ENCODE peak calls at places on chromosomes 11 and 22, in six cellular contexts. V, D, F, B, R and K are unnamed samples.

GRCh38 chr22:37484115-37485005 is 1.8 kb downstream of the MFNG start:
- DNase-seq in V (no peak), D (no peak), F (no peak), B (no peak), R (peak; percentile 47), K (peak; percentile 96)

GRCh38 chr11:3095712-3096361 is 38.6 kb upstream of the CARS1 start:
- DNase-seq in V (peak; percentile 70), D (no peak), F (no peak), B (no peak), R (no peak), K (peak; percentile 83)

GRCh38 chr11:119964136-119965025 is 173.5 kb downstream of the TRIM29 start:
- DNase-seq in V (peak; percentile 23), D (no peak), F (no peak), B (no peak), R (no peak), K (no peak)

GRCh38 chr11:14583252-14584105 is 60.1 kb upstream of the PDE3B start:
- DNase-seq in V (no peak), D (no peak), F (no peak), B (no peak), R (no peak), K (no peak)

GRCh38 chr11:28483072-28483867 is 375.1 kb downstream of the METTL15 start:
- DNase-seq in V (peak; percentile 7), D (no peak), F (no peak), B (no peak), R (no peak), K (no peak)

GRCh38 chr22:29454186-29454745 is 15.9 kb downstream of the RFPL1 start:
- DNase-seq in V (no peak), D (no peak), F (no peak), B (no peak), R (no peak), K (no peak)

GRCh38 chr22:49067504-49067903 is 760.2 kb downstream of the BRD1 start:
- DNase-seq in V (no peak), D (no peak), F (no peak), B (no peak), R (no peak), K (no peak)

GRCh38 chr11:103539166-103539565 is 429.9 kb downstream of the DYNC2H1 start:
- DNase-seq in V (no peak), D (no peak), F (no peak), B (no peak), R (no peak), K (no peak)

GRCh38 chr11:46451759-46452158 is 60.2 kb upstream of the CHRM4 start:
- DNase-seq in V (no peak), D (no peak), F (no peak), B (no peak), R (no peak), K (no peak)

GRCh38 chr11:134374891-134375550 is 37.0 kb downstream of the B3GAT1 start:
- DNase-seq in V (no peak), D (no peak), F (no peak), B (no peak), R (no peak), K (no peak)
- TF ChIP-seq CTCF in V (no peak), D (no peak), F (no peak), B (no peak), R (no peak), K (no peak)

DNA sequence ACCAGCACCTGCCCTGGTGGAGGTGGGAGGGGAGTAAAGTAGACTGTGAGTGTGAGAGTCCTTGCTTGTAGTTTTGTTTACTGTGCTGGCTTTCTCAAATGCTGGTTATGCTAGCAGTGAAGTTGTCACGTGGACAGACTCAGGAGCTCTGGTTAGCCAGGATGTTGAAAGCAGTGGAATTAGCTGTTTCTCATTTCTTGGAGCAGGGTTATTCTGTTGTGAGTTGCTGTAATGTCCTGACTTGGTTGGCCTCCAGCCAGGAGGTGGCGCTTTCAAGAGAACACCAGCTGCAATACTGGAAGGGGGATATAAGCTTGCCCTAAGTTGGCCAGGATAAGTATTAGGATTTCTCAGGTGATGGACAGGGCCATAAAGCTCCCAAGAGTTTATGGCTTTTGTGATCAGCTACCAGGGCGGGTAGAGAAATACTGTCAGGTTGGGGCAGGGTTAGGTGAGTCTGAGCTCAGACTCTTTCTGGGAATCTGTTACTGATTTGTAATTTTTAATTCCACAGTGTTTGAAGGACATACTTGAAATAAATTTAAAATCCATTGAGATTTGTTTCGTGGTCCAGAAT is 13.7 kb downstream of the CYP2D6 start:
- DNase-seq in V (no peak), D (no peak), F (no peak), B (no peak), R (no peak), K (no peak)
- TF ChIP-seq CTCF in V (no peak), D (no peak), F (peak; percentile 15), B (no peak), R (no peak), K (no peak)

GRCh38 chr22:31906086-31906485 is 38.2 kb upstream of the YWHAH start:
- DNase-seq in V (no peak), D (no peak), F (no peak), B (no peak), R (no peak), K (no peak)
- TF ChIP-seq CTCF in V (no peak), D (no peak), F (no peak), B (no peak), R (no peak), K (no peak)

DNA sequence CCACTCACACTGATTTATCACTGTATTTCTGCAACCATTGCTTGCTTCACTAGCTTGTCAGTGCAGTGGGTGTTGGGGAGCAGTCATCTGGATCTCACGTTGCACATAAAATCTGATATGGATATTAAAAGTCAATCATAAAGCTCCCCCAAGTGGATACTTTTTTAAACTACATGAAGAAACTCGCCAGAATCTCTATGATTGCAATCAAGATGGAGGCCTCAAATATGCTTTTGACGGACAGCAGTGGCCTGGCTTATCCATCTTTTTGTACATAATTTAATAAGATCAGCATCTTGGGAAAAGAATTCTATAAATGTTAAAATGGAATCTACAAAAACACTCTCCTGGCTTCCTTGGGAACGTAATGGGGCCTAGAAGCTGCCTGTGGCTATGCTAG is 137.7 kb downstream of the WT1 start:
- DNase-seq in V (peak; percentile 46), D (peak; percentile 4), F (no peak), B (no peak), R (no peak), K (no peak)
- TF ChIP-seq CTCF in V (no peak), D (no peak), F (peak; percentile 57), B (peak; percentile 13), R (no peak), K (no peak)

GRCh38 chr11:8688414-8689362 is 6.1 kb downstream of the RPL27A start:
- DNase-seq in V (peak; percentile 85), D (peak; percentile 77), F (peak; percentile 79), B (peak; percentile 92), R (peak; percentile 92), K (peak; percentile 90)
- TF ChIP-seq CTCF in V (no peak), D (no peak), F (no peak), B (no peak), R (peak; percentile 8), K (no peak)

GRCh38 chr11:87281496-87281895 is 243.8 kb downstream of the TMEM135 start:
- DNase-seq in V (peak; percentile 77), D (no peak), F (no peak), B (no peak), R (no peak), K (no peak)
- TF ChIP-seq CTCF in V (peak; percentile 17), D (no peak), F (no peak), B (no peak), R (no peak), K (no peak)

DNA sequence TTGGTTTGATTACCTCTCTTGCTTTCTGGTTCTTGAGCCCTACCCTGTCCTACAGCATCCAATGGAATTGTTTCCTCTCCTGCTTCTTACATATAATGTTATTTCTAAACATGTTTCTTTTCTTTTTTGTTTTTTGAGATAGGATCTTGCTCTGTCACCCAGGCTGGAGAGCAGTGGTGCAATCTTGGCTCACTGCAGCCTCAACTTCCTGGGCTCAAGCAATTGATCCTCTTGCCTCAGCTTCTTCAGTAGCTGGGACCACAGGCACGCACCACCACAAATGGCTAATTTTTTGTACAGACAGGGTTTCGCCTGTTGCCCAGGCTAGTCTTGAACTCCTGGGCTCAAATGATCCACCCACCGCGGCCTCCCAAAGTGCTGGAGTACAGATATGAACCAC is 105.9 kb downstream of the SGSM3 start:
- DNase-seq in V (no peak), D (no peak), F (no peak), B (no peak), R (no peak), K (no peak)
- TF ChIP-seq CTCF in V (no peak), D (no peak), F (no peak), B (no peak), R (no peak), K (no peak)

DNA sequence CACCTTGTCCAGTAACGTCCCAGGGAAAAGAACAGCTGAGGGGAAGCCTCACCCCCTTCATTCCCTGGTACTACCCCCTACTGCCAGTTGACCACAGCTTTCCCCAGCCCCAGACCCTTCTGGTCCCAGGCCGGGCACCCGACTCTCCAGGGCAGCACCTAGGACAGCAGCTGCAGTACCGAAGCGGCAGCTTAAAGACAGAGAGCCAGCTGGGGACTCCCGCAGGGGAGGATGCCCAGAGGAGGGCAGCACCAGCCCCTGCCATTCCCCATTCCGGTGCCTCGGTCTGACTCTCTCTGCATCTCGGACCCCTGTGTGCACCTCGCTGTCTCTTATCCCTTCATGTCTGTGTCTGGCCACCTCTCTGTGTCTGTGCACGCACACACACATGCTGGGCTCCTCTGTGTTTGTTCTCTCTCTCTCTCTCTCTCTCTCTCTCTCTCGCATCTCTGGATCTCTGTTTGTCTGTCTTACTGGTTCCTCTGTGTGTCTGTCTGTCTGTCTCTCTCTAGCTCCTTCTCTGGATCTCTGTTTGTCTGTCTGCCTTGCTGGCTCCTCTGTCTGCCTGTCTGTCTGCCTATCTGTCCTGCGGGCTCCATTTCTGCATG is 9.4 kb downstream of the IGSF9B start:
- DNase-seq in V (peak; percentile 24), D (no peak), F (peak; percentile 50), B (peak; percentile 81), R (no peak), K (no peak)
- TF ChIP-seq CTCF in V (peak; percentile 45), D (peak; percentile 69), F (peak; percentile 36), B (peak; percentile 25), R (no peak), K (no peak)